ENCODE peak calls at places on chromosomes 2 and 18, in six cellular contexts. S is cardiac fibroblast; N is EL; B is activated T-cell treated with anti-CD3 and anti-CD28 coated beads, Interleukin-2, amount 50 U/mL, for 72 hours; L is OCI-M1; I is T follicular helper cell. U is an unnamed sample.

GRCh38 chr2:188415754-188416083 is 124.0 kb downstream of the GULP1 start:
- DNase-seq in I (no peak), L (no peak), N (no peak), B (no peak), S (no peak), U (no peak)

GRCh38 chr2:219169950-219170654 is at the start of gene SLC23A3:
- DNase-seq in L (no peak), I (no peak), N (no peak), S (no peak), B (no peak), U (no peak)

GRCh38 chr2:161250864-161251436 is 57.3 kb upstream of the PSMD14 start:
- DNase-seq in N (peak; percentile 48), L (peak; percentile 76), S (peak; percentile 54), B (no peak), I (no peak), U (peak; percentile 37)

GRCh38 chr18:76405280-76405679 is 89.8 kb downstream of the ZNF516 start:
- DNase-seq in I (no peak), L (no peak), S (no peak), B (no peak), N (no peak), U (no peak)

GRCh38 chr18:76620326-76620813 is 125.3 kb upstream of the ZNF516 start:
- DNase-seq in N (peak; percentile 76), B (peak; percentile 27), I (no peak), S (peak; percentile 82), L (peak; percentile 57), U (peak; percentile 90)

GRCh38 chr2:147170932-147171331 is 673.9 kb upstream of the ACVR2A start:
- DNase-seq in I (no peak), N (no peak), S (no peak), B (no peak), L (no peak), U (no peak)

GRCh38 chr2:39737661-39738060 is 41.4 kb downstream of the THUMPD2 start:
- DNase-seq in I (no peak), B (no peak), L (no peak), N (peak; percentile 91), S (peak; percentile 82), U (peak; percentile 85)

GRCh38 chr2:74036010-74036409 is 51.3 kb downstream of the TET3 start:
- DNase-seq in B (no peak), I (no peak), N (no peak), L (no peak), S (no peak), U (no peak)

GRCh38 chr2:45300026-45300750 is 290.9 kb upstream of the SIX2 start:
- DNase-seq in I (no peak), S (no peak), B (no peak), L (no peak), N (no peak), U (no peak)

GRCh38 chr2:232438951-232439757 is 16.8 kb upstream of the ALPI start:
- DNase-seq in N (no peak), L (peak; percentile 50), B (peak; percentile 37), S (no peak), I (no peak), U (no peak)

GRCh38 chr18:44761812-44762211 is 81.1 kb downstream of the SETBP1 start:
- DNase-seq in I (no peak), L (no peak), N (no peak), S (no peak), B (no peak), U (no peak)

GRCh38 chr2:8806885-8807701 is 30.3 kb downstream of the KIDINS220 start:
- DNase-seq in N (no peak), S (no peak), I (no peak), B (no peak), L (no peak), U (no peak)

GRCh38 chr2:27152796-27153464 is 4.1 kb downstream of the TCF23 start:
- DNase-seq in L (no peak), B (no peak), N (peak; percentile 42), S (no peak), I (no peak), U (peak; percentile 55)

GRCh38 chr18:79847606-79848293 is 50.0 kb downstream of the KCNG2 start:
- DNase-seq in L (no peak), N (no peak), I (no peak), B (no peak), S (no peak), U (no peak)

GRCh38 chr2:163943403-163944356 is 207.9 kb upstream of the FIGN start:
- DNase-seq in B (no peak), N (no peak), I (no peak), S (no peak), L (no peak), U (no peak)

GRCh38 chr2:167140767-167141166 is 252.5 kb downstream of the XIRP2 start:
- DNase-seq in N (peak; percentile 98), I (no peak), S (peak; percentile 94), L (no peak), B (no peak), U (peak; percentile 78)

GRCh38 chr2:235765181-235765820 is 271.5 kb downstream of the AGAP1 start:
- DNase-seq in N (peak; percentile 52), I (no peak), B (no peak), L (no peak), S (peak; percentile 56), U (peak; percentile 92)

GRCh38 chr2:180449171-180449570 is 442.1 kb upstream of the CWC22 start:
- DNase-seq in B (no peak), N (no peak), L (no peak), I (no peak), S (no peak), U (no peak)

GRCh38 chr2:20343128-20343527 is 7.5 kb downstream of the PUM2 start:
- DNase-seq in S (no peak), I (no peak), N (peak; percentile 34), L (no peak), B (no peak), U (no peak)

GRCh38 chr2:121562269-121563176 is 31.8 kb downstream of the RNU4ATAC start:
- DNase-seq in B (no peak), I (no peak), N (peak; percentile 23), S (no peak), L (no peak), U (no peak)

GRCh38 chr2:29753676-29754444 is 167.5 kb downstream of the ALK start:
- DNase-seq in S (no peak), B (no peak), N (peak; percentile 29), L (no peak), I (no peak), U (peak; percentile 52)

GRCh38 chr2:234911271-234911670 is 40.5 kb upstream of the SH3BP4 start:
- DNase-seq in L (no peak), B (no peak), N (peak; percentile 82), S (peak; percentile 63), I (no peak), U (peak; percentile 87)

GRCh38 chr2:26892916-26893524 is 45.1 kb downstream of the DPYSL5 start:
- DNase-seq in L (no peak), B (no peak), N (no peak), I (no peak), S (no peak), U (no peak)